ENCODE peak calls at places on chromosomes 6 and 20, in five cellular contexts. One of them, this sample, is unnamed.
A peak's percentile ranks its signal among the peaks of the same experiment; 100 is the strongest.

GRCh38 chr6:140485740-140486467 is 1111.5 kb upstream of the CITED2 start:
- DNase-seq in stomach: peak; percentile 40
- DNase-seq in suprapubic skin: no peak
- DNase-seq in sigmoid colon: peak; percentile 66
- DNase-seq in ovary: peak; percentile 64
- DNase-seq in this sample: no peak

GRCh38 chr6:15330174-15330934 is 84.5 kb downstream of the JARID2 start:
- DNase-seq in stomach: no peak
- DNase-seq in sigmoid colon: no peak
- DNase-seq in suprapubic skin: no peak
- DNase-seq in ovary: no peak
- DNase-seq in this sample: no peak

GRCh38 chr6:139570166-139570565 is 195.7 kb upstream of the CITED2 start:
- DNase-seq in ovary: no peak
- DNase-seq in stomach: no peak
- DNase-seq in suprapubic skin: no peak
- DNase-seq in sigmoid colon: no peak
- DNase-seq in this sample: no peak

GRCh38 chr20:24866008-24866407 is 83.1 kb upstream of the CST7 start:
- DNase-seq in sigmoid colon: no peak
- DNase-seq in stomach: no peak
- DNase-seq in ovary: no peak
- DNase-seq in suprapubic skin: no peak
- DNase-seq in this sample: no peak

GRCh38 chr6:27894839-27895762 is 17.1 kb downstream of the OR2B2 start:
- DNase-seq in ovary: peak; percentile 66
- DNase-seq in stomach: peak; percentile 49
- DNase-seq in suprapubic skin: no peak
- DNase-seq in sigmoid colon: peak; percentile 84
- DNase-seq in this sample: peak; percentile 36

GRCh38 chr20:29497261-29497671 is 1760.2 kb upstream of the DEFB115 start:
- DNase-seq in sigmoid colon: no peak
- DNase-seq in suprapubic skin: no peak
- DNase-seq in stomach: no peak
- DNase-seq in ovary: no peak
- DNase-seq in this sample: no peak

GRCh38 chr6:153003294-153003645 is 761 bp upstream of the MTRF1L start:
- DNase-seq in suprapubic skin: no peak
- DNase-seq in stomach: no peak
- DNase-seq in sigmoid colon: no peak
- DNase-seq in ovary: no peak
- DNase-seq in this sample: no peak

GRCh38 chr6:112833546-112834215 is 486.6 kb downstream of the RFPL4B start:
- DNase-seq in ovary: no peak
- DNase-seq in stomach: no peak
- DNase-seq in sigmoid colon: no peak
- DNase-seq in suprapubic skin: no peak
- DNase-seq in this sample: peak; percentile 12

GRCh38 chr20:47032969-47033578 is 138.4 kb downstream of the EYA2 start:
- DNase-seq in stomach: no peak
- DNase-seq in suprapubic skin: no peak
- DNase-seq in ovary: no peak
- DNase-seq in sigmoid colon: no peak
- DNase-seq in this sample: peak; percentile 51

GRCh38 chr20:48845721-48846306 is 18.0 kb upstream of the PREX1 start:
- DNase-seq in sigmoid colon: no peak
- DNase-seq in ovary: no peak
- DNase-seq in stomach: no peak
- DNase-seq in suprapubic skin: no peak
- DNase-seq in this sample: no peak

GRCh38 chr6:26065952-26066380 is 21.3 kb upstream of the HFE start:
- DNase-seq in ovary: peak; percentile 75
- DNase-seq in stomach: peak; percentile 78
- DNase-seq in sigmoid colon: peak; percentile 85
- DNase-seq in suprapubic skin: no peak
- DNase-seq in this sample: peak; percentile 47

GRCh38 chr20:48012401-48012974 is 227.2 kb upstream of the SULF2 start:
- DNase-seq in sigmoid colon: no peak
- DNase-seq in ovary: peak; percentile 3
- DNase-seq in stomach: no peak
- DNase-seq in suprapubic skin: no peak
- DNase-seq in this sample: no peak

GRCh38 chr20:36105731-36106226 is 48.8 kb upstream of the EPB41L1 start:
- DNase-seq in sigmoid colon: no peak
- DNase-seq in stomach: peak; percentile 88
- DNase-seq in ovary: no peak
- DNase-seq in suprapubic skin: no peak
- DNase-seq in this sample: no peak

GRCh38 chr20:36887779-36888133 is 11.8 kb downstream of the TLDC2 start:
- DNase-seq in stomach: no peak
- DNase-seq in suprapubic skin: peak; percentile 26
- DNase-seq in sigmoid colon: no peak
- DNase-seq in ovary: no peak
- DNase-seq in this sample: no peak

GRCh38 chr6:24981385-24981758 is 45.6 kb upstream of the RIPOR2 start:
- DNase-seq in ovary: no peak
- DNase-seq in suprapubic skin: no peak
- DNase-seq in sigmoid colon: no peak
- DNase-seq in stomach: no peak
- DNase-seq in this sample: no peak

GRCh38 chr20:50837532-50838321 is 42.9 kb downstream of the BCAS4 start:
- DNase-seq in ovary: no peak
- DNase-seq in suprapubic skin: no peak
- DNase-seq in stomach: no peak
- DNase-seq in sigmoid colon: peak; percentile 78
- DNase-seq in this sample: no peak

GRCh38 chr6:163861627-163862026 is 447.1 kb downstream of the QKI start:
- DNase-seq in sigmoid colon: no peak
- DNase-seq in suprapubic skin: no peak
- DNase-seq in stomach: no peak
- DNase-seq in ovary: no peak
- DNase-seq in this sample: no peak

GRCh38 chr6:54910326-54910952 is 63.9 kb downstream of the FAM83B start:
- DNase-seq in sigmoid colon: peak; percentile 41
- DNase-seq in suprapubic skin: no peak
- DNase-seq in ovary: no peak
- DNase-seq in stomach: no peak
- DNase-seq in this sample: no peak

GRCh38 chr20:44104807-44105517 is 82.0 kb downstream of the JPH2 start:
- DNase-seq in stomach: no peak
- DNase-seq in ovary: no peak
- DNase-seq in sigmoid colon: peak; percentile 77
- DNase-seq in suprapubic skin: no peak
- DNase-seq in this sample: peak; percentile 77

GRCh38 chr6:39225946-39226437 is 3.3 kb downstream of the KCNK5 start:
- DNase-seq in sigmoid colon: no peak
- DNase-seq in ovary: no peak
- DNase-seq in suprapubic skin: no peak
- DNase-seq in stomach: no peak
- DNase-seq in this sample: no peak

GRCh38 chr6:99780556-99780885 is 173.9 kb downstream of the PRDM13 start:
- DNase-seq in ovary: no peak
- DNase-seq in stomach: no peak
- DNase-seq in suprapubic skin: no peak
- DNase-seq in sigmoid colon: no peak
- DNase-seq in this sample: no peak

GRCh38 chr20:50363027-50363426 is 147.2 kb upstream of the PTPN1 start:
- DNase-seq in sigmoid colon: no peak
- DNase-seq in stomach: no peak
- DNase-seq in ovary: no peak
- DNase-seq in suprapubic skin: no peak
- DNase-seq in this sample: no peak

GRCh38 chr20:31713312-31714049 is 9.2 kb downstream of the BCL2L1 start:
- DNase-seq in suprapubic skin: peak; percentile 93
- DNase-seq in sigmoid colon: peak; percentile 95
- DNase-seq in ovary: peak; percentile 64
- DNase-seq in stomach: peak; percentile 56
- DNase-seq in this sample: peak; percentile 72

GRCh38 chr6:14799928-14800327 is 445.9 kb upstream of the JARID2 start:
- DNase-seq in suprapubic skin: no peak
- DNase-seq in stomach: peak; percentile 59
- DNase-seq in ovary: peak; percentile 80
- DNase-seq in sigmoid colon: peak; percentile 88
- DNase-seq in this sample: peak; percentile 59

GRCh38 chr20:6635034-6635736 is 132.3 kb upstream of the BMP2 start:
- DNase-seq in stomach: no peak
- DNase-seq in sigmoid colon: no peak
- DNase-seq in suprapubic skin: no peak
- DNase-seq in ovary: no peak
- DNase-seq in this sample: no peak

GRCh38 chr6:133274813-133275212 is 33.7 kb downstream of the EYA4 start:
- DNase-seq in stomach: no peak
- DNase-seq in suprapubic skin: no peak
- DNase-seq in sigmoid colon: no peak
- DNase-seq in ovary: no peak
- DNase-seq in this sample: no peak

GRCh38 chr6:31877125-31877650 is 1.6 kb downstream of the SLC44A4 start:
- DNase-seq in stomach: peak; percentile 64
- DNase-seq in ovary: peak; percentile 66
- DNase-seq in suprapubic skin: no peak
- DNase-seq in sigmoid colon: no peak
- DNase-seq in this sample: no peak

GRCh38 chr20:21516861-21517565 is 3.1 kb upstream of the NKX2-2 start:
- DNase-seq in sigmoid colon: no peak
- DNase-seq in ovary: no peak
- DNase-seq in stomach: no peak
- DNase-seq in suprapubic skin: no peak
- DNase-seq in this sample: no peak

GRCh38 chr6:22029169-22029568 is 267.7 kb downstream of the PRL start:
- DNase-seq in stomach: no peak
- DNase-seq in ovary: no peak
- DNase-seq in suprapubic skin: no peak
- DNase-seq in sigmoid colon: no peak
- DNase-seq in this sample: no peak

GRCh38 chr6:81480139-81480538 is 272.3 kb downstream of the TENT5A start:
- DNase-seq in suprapubic skin: no peak
- DNase-seq in ovary: no peak
- DNase-seq in sigmoid colon: no peak
- DNase-seq in stomach: no peak
- DNase-seq in this sample: no peak

GRCh38 chr20:43963872-43964791 is 49.5 kb downstream of the TOX2 start:
- DNase-seq in suprapubic skin: no peak
- DNase-seq in stomach: no peak
- DNase-seq in ovary: no peak
- DNase-seq in sigmoid colon: peak; percentile 76
- DNase-seq in this sample: no peak

GRCh38 chr20:31811796-31812728 is 7.1 kb upstream of the MYLK2 start:
- DNase-seq in stomach: no peak
- DNase-seq in ovary: no peak
- DNase-seq in suprapubic skin: peak; percentile 67
- DNase-seq in sigmoid colon: no peak
- DNase-seq in this sample: peak; percentile 57

GRCh38 chr6:139028658-139029469 is at the start of gene ABRACL:
- DNase-seq in stomach: peak; percentile 72
- DNase-seq in sigmoid colon: peak; percentile 81
- DNase-seq in suprapubic skin: peak; percentile 83
- DNase-seq in ovary: peak; percentile 33
- DNase-seq in this sample: peak; percentile 24

DNA sequence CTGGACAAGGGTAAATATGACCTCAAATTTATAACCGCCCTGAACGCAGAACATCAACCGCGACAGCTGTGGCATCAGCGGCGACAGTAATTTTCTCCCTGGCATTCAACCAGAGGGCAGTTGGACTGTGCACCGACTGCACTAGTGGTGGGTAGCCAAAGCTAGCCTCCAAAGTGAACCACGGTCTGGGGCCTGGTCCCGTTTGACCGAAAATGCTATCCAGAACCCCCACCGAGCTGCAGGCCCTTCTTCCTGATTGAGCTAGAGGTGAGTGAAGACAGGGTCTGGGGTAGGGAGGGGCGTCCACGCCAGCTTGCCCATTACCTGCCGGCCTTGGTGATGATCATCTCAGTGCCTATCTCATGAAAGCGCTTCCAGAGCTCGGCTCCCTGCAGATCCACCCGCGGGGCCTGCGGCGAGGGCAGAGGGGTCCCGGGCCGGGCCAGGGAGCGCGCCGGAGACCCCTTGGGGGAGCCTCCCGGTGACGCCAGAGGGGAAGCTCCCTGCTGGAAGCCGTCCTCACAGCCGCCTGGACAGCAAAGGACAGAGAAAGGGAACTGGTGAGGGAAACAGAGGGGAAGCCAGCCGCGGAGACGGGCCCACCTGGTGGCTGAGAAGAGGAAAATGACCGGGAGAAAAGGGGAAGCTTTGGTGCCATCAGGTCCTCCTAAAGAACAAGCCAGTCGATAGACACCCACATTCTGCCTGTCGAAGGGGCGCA is 2.0 kb downstream of the TBX18 start:
- DNase-seq in ovary: peak; percentile 47
- DNase-seq in stomach: no peak
- DNase-seq in sigmoid colon: no peak
- DNase-seq in suprapubic skin: peak; percentile 81
- DNase-seq in this sample: no peak
- TF ChIP-seq CTCF in ovary: no peak
- TF ChIP-seq CTCF in stomach: no peak
- TF ChIP-seq CTCF in sigmoid colon: no peak
- TF ChIP-seq CTCF in suprapubic skin: no peak
- TF ChIP-seq CTCF in this sample: no peak

GRCh38 chr20:61773081-61773631 is 292.5 kb downstream of the TAF4 start:
- DNase-seq in stomach: no peak
- DNase-seq in sigmoid colon: peak; percentile 53
- DNase-seq in ovary: no peak
- DNase-seq in suprapubic skin: no peak
- DNase-seq in this sample: no peak
- H3K27ac ChIP-seq in stomach: no peak overlapping the region
- H3K27ac ChIP-seq in sigmoid colon: no peak overlapping the region
- H3K27ac ChIP-seq in ovary: no peak overlapping the region
- H3K27ac ChIP-seq in suprapubic skin: no peak overlapping the region
- H3K27ac ChIP-seq in this sample: no peak overlapping the region

DNA sequence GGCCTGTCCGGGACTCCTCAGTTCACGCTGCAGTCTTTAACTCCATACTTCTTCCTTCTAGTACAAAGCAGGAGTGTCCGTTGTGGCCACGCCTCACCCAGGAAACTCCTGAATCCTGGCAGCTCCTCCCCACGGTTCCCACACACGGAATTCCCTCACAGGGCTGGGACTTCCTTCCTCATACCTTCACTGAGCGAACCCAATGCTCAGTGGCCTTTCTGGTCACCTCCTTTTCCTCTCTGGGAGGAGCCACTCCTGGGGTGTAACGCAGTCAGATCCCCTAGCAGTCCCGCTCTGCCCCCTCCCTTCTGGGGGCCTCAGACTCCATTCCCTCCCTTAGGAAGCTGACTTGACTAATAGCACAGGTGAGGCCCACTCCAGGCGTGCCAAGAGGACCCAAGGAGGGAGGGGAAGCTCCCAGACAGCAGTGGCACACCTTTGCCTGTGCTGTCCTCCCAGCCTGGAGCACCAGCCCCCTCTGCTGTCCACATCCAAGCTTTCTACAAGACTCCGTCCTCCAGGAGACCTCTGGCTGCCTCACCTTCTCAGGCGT is at the start of gene SLC52A3:
- DNase-seq in ovary: no peak
- DNase-seq in sigmoid colon: no peak
- DNase-seq in stomach: peak; percentile 89
- DNase-seq in suprapubic skin: no peak
- DNase-seq in this sample: no peak
- TF ChIP-seq POLR2A in ovary: no peak
- TF ChIP-seq POLR2A in sigmoid colon: no peak
- TF ChIP-seq POLR2A in stomach: no peak
- TF ChIP-seq POLR2A in suprapubic skin: no peak
- TF ChIP-seq POLR2A in this sample: no peak

GRCh38 chr6:70566751-70567382 is at the start of gene SDHAF4:
- DNase-seq in stomach: peak; percentile 94
- DNase-seq in suprapubic skin: peak; percentile 96
- DNase-seq in ovary: peak; percentile 91
- DNase-seq in sigmoid colon: peak; percentile 96
- DNase-seq in this sample: peak; percentile 83
- TF ChIP-seq CTCF in stomach: no peak
- TF ChIP-seq CTCF in suprapubic skin: no peak
- TF ChIP-seq CTCF in ovary: no peak
- TF ChIP-seq CTCF in sigmoid colon: peak; percentile 17
- TF ChIP-seq CTCF in this sample: no peak

This sample was measured in gastrocnemius medialis.